ENCODE peak calls at places on chromosomes 5 and 9, in five cellular contexts. Y is MCF 10A, O is esophagus squamous epithelium, J is neural progenitor cell, E is kidney epithelial cell. B is an unnamed sample.

GRCh38 chr9:36327903-36328302 is 69.7 kb upstream of the GNE start:
- DNase-seq in O (no peak), J (no peak), Y (no peak), E (no peak), B (no peak)

GRCh38 chr5:96347502-96348292 is 85.4 kb downstream of the PCSK1 start:
- DNase-seq in O (no peak), Y (no peak), E (no peak), J (no peak), B (no peak)

GRCh38 chr5:106189121-106189809 is 1481.5 kb downstream of the EFNA5 start:
- DNase-seq in Y (no peak), J (no peak), E (no peak), O (no peak), B (no peak)

GRCh38 chr9:137621131-137621757 is 2.4 kb downstream of the EHMT1 start:
- DNase-seq in O (no peak), J (no peak), E (no peak), Y (no peak), B (peak; percentile 30)

GRCh38 chr9:15178621-15179020 is 128.4 kb downstream of the TTC39B start:
- DNase-seq in J (no peak), O (no peak), E (no peak), Y (no peak), B (peak; percentile 17)

GRCh38 chr9:4114569-4115505 is 185.0 kb downstream of the GLIS3 start:
- DNase-seq in Y (no peak), E (peak; percentile 88), O (no peak), J (no peak), B (no peak)

GRCh38 chr9:136726631-136727191 is 14.3 kb downstream of the DIPK1B start:
- DNase-seq in O (no peak), E (no peak), J (peak; percentile 69), Y (peak; percentile 42), B (no peak)

GRCh38 chr5:138488481-138488945 is 23.2 kb downstream of the EGR1 start:
- DNase-seq in J (no peak), Y (peak; percentile 86), O (no peak), E (no peak), B (no peak)

GRCh38 chr5:103119067-103119764 is 722 bp downstream of the GIN1 start:
- DNase-seq in E (no peak), J (no peak), O (no peak), Y (no peak), B (no peak)

GRCh38 chr5:67393211-67393610 is 196.6 kb upstream of the CD180 start:
- DNase-seq in E (no peak), J (no peak), Y (no peak), O (no peak), B (no peak)

GRCh38 chr9:123339666-123340414 is 16.2 kb upstream of the CRB2 start:
- DNase-seq in E (no peak), Y (peak; percentile 34), J (no peak), O (no peak), B (no peak)

GRCh38 chr5:138180183-138180782 is 1.4 kb downstream of the KIF20A start:
- DNase-seq in J (peak; percentile 68), E (peak; percentile 31), O (no peak), Y (peak; percentile 94), B (peak; percentile 22)

GRCh38 chr9:89750117-89750551 is 145.3 kb downstream of the GADD45G start:
- DNase-seq in Y (no peak), O (no peak), E (no peak), J (peak; percentile 80), B (peak; percentile 76)

GRCh38 chr5:141715340-141715905 is 33.4 kb upstream of the ARAP3 start:
- DNase-seq in O (no peak), J (no peak), Y (peak; percentile 52), E (no peak), B (no peak)

GRCh38 chr9:108963459-108964143 is 29.4 kb downstream of the ABITRAM start:
- DNase-seq in Y (no peak), E (no peak), J (no peak), O (no peak), B (no peak)

DNA sequence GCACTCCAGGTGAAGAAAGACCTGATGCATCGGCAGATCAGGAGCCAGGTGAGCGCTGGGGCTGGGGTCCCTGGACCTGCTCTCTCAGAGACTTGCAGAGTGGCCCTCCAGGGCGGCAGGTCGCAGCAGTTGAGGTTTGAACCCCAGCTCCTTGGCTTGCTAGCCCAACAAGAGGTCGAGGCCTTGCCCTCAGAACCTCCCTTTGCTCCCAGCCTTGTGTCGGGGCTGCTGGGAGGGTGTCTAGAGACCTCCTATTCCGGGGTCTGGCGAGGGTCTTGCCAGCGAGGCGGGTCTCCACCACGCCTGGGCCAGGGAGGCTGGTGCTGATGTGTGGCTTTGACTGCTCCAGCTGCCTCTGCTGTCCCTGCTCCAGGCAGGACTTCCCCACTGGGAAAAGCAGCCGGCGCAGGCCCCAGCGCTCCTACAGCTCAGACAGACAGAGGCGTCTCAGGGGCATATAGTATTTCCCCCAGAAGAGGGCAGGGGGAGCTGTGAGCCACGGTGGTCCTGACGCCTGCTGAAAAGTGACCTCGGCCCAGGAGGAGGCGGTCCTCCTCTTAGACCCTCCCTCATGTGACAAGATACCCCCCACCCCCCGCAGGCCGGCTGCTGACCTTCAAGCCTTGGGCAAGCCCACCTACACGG is 38.3 kb downstream of the LRSAM1 start:
- DNase-seq in Y (no peak), E (no peak), O (no peak), J (peak; percentile 81), B (peak; percentile 86)
- TF ChIP-seq CTCF in Y (no peak), E (peak; percentile 15), O (no peak), J (peak; percentile 60), B (peak; percentile 64)

DNA sequence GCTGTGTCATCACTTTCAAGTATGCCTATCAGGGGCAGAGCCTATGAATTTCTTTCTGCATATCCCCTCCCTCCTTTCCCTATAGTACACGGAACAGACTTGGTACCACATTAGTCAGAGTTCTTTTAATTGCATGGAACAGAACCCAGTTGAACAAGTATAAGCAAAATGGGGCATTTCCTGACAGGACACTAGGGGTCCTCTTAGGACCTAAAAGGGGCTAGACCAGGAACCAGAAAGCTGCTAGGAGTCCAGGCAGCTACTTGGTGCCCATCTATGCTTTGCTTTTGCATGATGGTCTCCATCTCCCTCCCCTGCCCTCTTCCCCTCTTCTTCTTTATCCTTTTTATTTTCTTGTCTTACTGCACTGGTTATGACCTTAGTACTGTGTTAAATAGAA is 5.9 kb downstream of the BSPRY start:
- DNase-seq in Y (peak; percentile 25), E (no peak), J (peak; percentile 29), O (no peak), B (no peak)
- TF ChIP-seq CTCF in Y (no peak), E (peak; percentile 35), J (peak; percentile 36), O (no peak), B (peak; percentile 34)

GRCh38 chr5:157543825-157544622 is 31.6 kb downstream of the ADAM19 start:
- DNase-seq in E (no peak), O (no peak), Y (no peak), J (no peak), B (no peak)
- TF ChIP-seq CTCF in E (no peak), O (no peak), Y (no peak), J (no peak), B (no peak)

DNA sequence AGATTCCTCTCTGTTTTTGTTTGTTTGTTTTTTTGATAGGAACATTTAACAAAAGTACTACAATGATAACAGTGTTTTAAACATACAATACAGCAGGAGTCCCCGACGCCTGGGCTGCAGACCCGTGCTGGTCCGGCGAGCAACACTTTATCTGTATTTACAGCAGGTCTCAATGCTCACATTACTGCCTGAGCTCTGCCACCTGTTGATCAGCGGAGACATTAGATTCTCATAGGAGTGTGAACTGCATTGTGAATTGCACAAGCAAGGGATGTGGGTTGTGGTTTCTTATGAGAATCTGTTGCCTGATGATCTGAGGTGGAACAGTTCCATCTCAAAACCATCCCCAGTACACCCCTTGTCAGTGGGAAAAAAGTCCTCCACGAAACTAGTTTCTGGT is 1068.5 kb upstream of the CDH10 start:
- DNase-seq in J (peak; percentile 31), Y (peak; percentile 2), O (no peak), E (no peak), B (no peak)
- TF ChIP-seq CTCF in J (peak; percentile 30), Y (no peak), O (no peak), E (no peak), B (no peak)

GRCh38 chr5:77867194-77867691 is 91.1 kb upstream of the TBCA start:
- DNase-seq in Y (peak; percentile 27), E (no peak), O (no peak), J (no peak), B (no peak)
- TF ChIP-seq CTCF in Y (peak; percentile 26), E (no peak), O (peak; percentile 18), J (peak; percentile 28), B (no peak)

DNA sequence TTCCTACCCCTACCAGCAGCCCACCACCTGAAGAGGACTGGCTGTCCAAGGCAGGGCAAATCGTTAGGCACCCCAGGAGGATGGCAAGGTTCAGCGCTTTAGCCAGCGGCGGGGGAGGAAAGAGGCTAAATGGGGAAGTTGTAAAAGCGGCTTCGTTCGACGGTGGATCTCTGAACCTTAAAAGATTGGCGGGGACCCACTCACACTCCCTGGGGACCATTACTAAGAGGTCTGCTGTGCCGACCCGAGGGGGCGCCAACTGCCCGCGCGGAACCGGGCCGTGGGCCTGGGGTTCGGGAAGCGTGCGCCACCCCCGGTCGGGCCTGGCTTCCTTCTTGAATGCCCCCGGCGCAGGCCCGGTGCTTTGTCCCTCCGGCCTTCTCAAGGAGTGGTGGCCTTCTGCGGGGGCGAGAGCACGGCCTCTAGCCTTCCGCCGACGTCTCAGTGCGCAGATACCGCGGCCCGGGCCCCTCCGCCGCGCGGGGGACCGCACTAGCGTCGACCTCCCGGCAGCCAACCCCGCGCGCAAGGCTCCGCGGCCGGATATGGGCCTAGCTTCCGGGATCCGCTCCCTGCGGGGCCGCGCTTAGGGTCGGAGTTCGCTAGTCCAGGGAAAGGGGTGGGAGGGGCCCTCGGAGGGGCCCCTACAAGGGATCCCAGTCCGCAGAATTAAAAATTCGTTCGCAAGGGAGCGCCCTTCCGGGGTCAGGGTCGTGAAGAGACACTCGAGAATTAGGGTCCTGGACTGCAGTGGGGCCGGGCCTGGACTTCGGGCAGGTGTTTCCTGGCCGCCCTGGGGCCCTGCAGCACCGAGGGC is 10.5 kb downstream of the NR2F1-AS1 start:
- DNase-seq in E (no peak), J (peak; percentile 67), Y (no peak), O (no peak), B (no peak)
- TF ChIP-seq CTCF in E (no peak), J (peak; percentile 27), Y (no peak), O (no peak), B (no peak)

DNA sequence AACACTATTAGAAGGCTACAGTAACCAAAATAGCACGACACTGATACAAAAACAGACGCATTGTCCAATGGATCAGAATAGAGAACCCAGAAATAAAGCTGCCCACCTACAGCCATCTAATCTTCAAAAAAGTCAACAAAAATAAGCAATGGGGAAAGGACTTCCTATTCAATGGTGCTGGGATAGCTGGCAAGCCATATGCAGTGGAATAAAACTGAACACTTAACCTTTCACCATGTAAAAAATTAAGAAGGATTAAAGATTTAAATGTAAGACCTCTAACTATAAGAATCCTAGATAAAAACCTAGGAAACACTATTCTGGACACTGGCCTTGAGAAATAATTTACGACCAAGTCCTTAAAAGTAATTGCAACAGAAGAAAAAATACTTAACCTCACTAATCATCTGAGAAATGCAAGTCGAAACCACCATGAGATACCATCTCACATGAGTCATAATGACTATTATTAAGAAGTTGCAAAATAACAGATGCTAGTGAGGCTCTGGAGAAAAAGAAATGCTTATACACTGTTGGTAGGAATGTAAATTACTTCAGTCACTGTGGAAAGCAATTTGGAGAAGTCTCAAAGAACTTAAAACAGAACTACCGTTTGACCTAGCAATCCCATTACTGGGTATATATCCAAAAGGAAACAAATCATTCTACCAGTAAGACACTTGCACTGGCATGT is 203.3 kb upstream of the CDH9 start:
- DNase-seq in Y (peak; percentile 94), J (no peak), O (no peak), E (peak; percentile 97), B (no peak)
- TF ChIP-seq CTCF in Y (peak; percentile 31), J (no peak), O (no peak), E (no peak), B (no peak)

B was measured in WERI-Rb-1.